ENCODE peak calls at places on chromosomes 6 and 20, in five cellular contexts. One of them, this sample, is unnamed.

GRCh38 chr6:131368077-131368911 is 204.7 kb upstream of the ARG1 start:
- DNase-seq in PC-3: no peak
- DNase-seq in DMS 273 treated with DMSO at 0.1 percent for 48 hours: no peak
- DNase-seq in heart left ventricle: no peak
- DNase-seq in mammary epithelial cell: no peak
- DNase-seq in this sample: no peak

GRCh38 chr6:4342407-4343137 is 207.2 kb upstream of the ECI2 start:
- DNase-seq in PC-3: peak; percentile 18
- DNase-seq in DMS 273 treated with DMSO at 0.1 percent for 48 hours: no peak
- DNase-seq in heart left ventricle: no peak
- DNase-seq in mammary epithelial cell: no peak
- DNase-seq in this sample: no peak

GRCh38 chr6:84093405-84094049 is 60.0 kb downstream of the MRAP2 start:
- DNase-seq in PC-3: no peak
- DNase-seq in DMS 273 treated with DMSO at 0.1 percent for 48 hours: no peak
- DNase-seq in heart left ventricle: no peak
- DNase-seq in mammary epithelial cell: no peak
- DNase-seq in this sample: no peak

GRCh38 chr6:111593516-111593824 is 12.2 kb downstream of the TRAF3IP2 start:
- DNase-seq in PC-3: no peak
- DNase-seq in DMS 273 treated with DMSO at 0.1 percent for 48 hours: no peak
- DNase-seq in heart left ventricle: no peak
- DNase-seq in mammary epithelial cell: no peak
- DNase-seq in this sample: no peak

GRCh38 chr20:57198359-57199072 is 67.9 kb downstream of the BMP7 start:
- DNase-seq in PC-3: no peak
- DNase-seq in DMS 273 treated with DMSO at 0.1 percent for 48 hours: no peak
- DNase-seq in heart left ventricle: no peak
- DNase-seq in mammary epithelial cell: no peak
- DNase-seq in this sample: no peak

GRCh38 chr6:29424575-29424974 is 9.8 kb downstream of the OR12D1 start:
- DNase-seq in PC-3: no peak
- DNase-seq in DMS 273 treated with DMSO at 0.1 percent for 48 hours: no peak
- DNase-seq in heart left ventricle: no peak
- DNase-seq in mammary epithelial cell: no peak
- DNase-seq in this sample: no peak

GRCh38 chr20:25356294-25356933 is 34.2 kb downstream of the ABHD12 start:
- DNase-seq in PC-3: no peak
- DNase-seq in DMS 273 treated with DMSO at 0.1 percent for 48 hours: peak; percentile 81
- DNase-seq in heart left ventricle: no peak
- DNase-seq in mammary epithelial cell: no peak
- DNase-seq in this sample: no peak

GRCh38 chr20:41098703-41099250 is 38.6 kb upstream of the PLCG1 start:
- DNase-seq in PC-3: no peak
- DNase-seq in DMS 273 treated with DMSO at 0.1 percent for 48 hours: no peak
- DNase-seq in heart left ventricle: no peak
- DNase-seq in mammary epithelial cell: no peak
- DNase-seq in this sample: no peak

GRCh38 chr20:23048283-23049200 is 930 bp downstream of the THBD start:
- DNase-seq in PC-3: peak; percentile 55
- DNase-seq in DMS 273 treated with DMSO at 0.1 percent for 48 hours: no peak
- DNase-seq in heart left ventricle: peak; percentile 89
- DNase-seq in mammary epithelial cell: peak; percentile 39
- DNase-seq in this sample: peak; percentile 91

GRCh38 chr6:170207586-170207985 is 83.3 kb downstream of the DLL1 start:
- DNase-seq in PC-3: no peak
- DNase-seq in DMS 273 treated with DMSO at 0.1 percent for 48 hours: no peak
- DNase-seq in heart left ventricle: no peak
- DNase-seq in mammary epithelial cell: no peak
- DNase-seq in this sample: no peak

GRCh38 chr6:27297857-27298730 is 14.0 kb downstream of the POM121L2 start:
- DNase-seq in PC-3: peak; percentile 91
- DNase-seq in DMS 273 treated with DMSO at 0.1 percent for 48 hours: peak; percentile 66
- DNase-seq in heart left ventricle: no peak
- DNase-seq in mammary epithelial cell: peak; percentile 69
- DNase-seq in this sample: no peak

GRCh38 chr20:25289886-25290597 is 42.2 kb downstream of the PYGB start:
- DNase-seq in PC-3: no peak
- DNase-seq in DMS 273 treated with DMSO at 0.1 percent for 48 hours: no peak
- DNase-seq in heart left ventricle: peak; percentile 34
- DNase-seq in mammary epithelial cell: no peak
- DNase-seq in this sample: no peak

GRCh38 chr6:56863366-56863765 is 91.5 kb upstream of the BEND6 start:
- DNase-seq in PC-3: peak; percentile 59
- DNase-seq in DMS 273 treated with DMSO at 0.1 percent for 48 hours: no peak
- DNase-seq in heart left ventricle: no peak
- DNase-seq in mammary epithelial cell: peak; percentile 83
- DNase-seq in this sample: no peak

GRCh38 chr20:15890358-15890982 is 682.8 kb downstream of the KIF16B start:
- DNase-seq in PC-3: no peak
- DNase-seq in DMS 273 treated with DMSO at 0.1 percent for 48 hours: no peak
- DNase-seq in heart left ventricle: no peak
- DNase-seq in mammary epithelial cell: no peak
- DNase-seq in this sample: no peak

GRCh38 chr6:56525976-56526375 is 116.7 kb downstream of the DST start:
- DNase-seq in PC-3: no peak
- DNase-seq in DMS 273 treated with DMSO at 0.1 percent for 48 hours: no peak
- DNase-seq in heart left ventricle: no peak
- DNase-seq in mammary epithelial cell: no peak
- DNase-seq in this sample: no peak

GRCh38 chr6:85714893-85715530 is 72.3 kb upstream of the SYNCRIP start:
- DNase-seq in PC-3: no peak
- DNase-seq in DMS 273 treated with DMSO at 0.1 percent for 48 hours: no peak
- DNase-seq in heart left ventricle: no peak
- DNase-seq in mammary epithelial cell: no peak
- DNase-seq in this sample: no peak

GRCh38 chr20:45157977-45158376 is 16.7 kb upstream of the PI3 start:
- DNase-seq in PC-3: peak; percentile 96
- DNase-seq in DMS 273 treated with DMSO at 0.1 percent for 48 hours: peak; percentile 23
- DNase-seq in heart left ventricle: no peak
- DNase-seq in mammary epithelial cell: peak; percentile 92
- DNase-seq in this sample: no peak

GRCh38 chr6:154606457-154606856 is 96.0 kb upstream of the CNKSR3 start:
- DNase-seq in PC-3: no peak
- DNase-seq in DMS 273 treated with DMSO at 0.1 percent for 48 hours: no peak
- DNase-seq in heart left ventricle: no peak
- DNase-seq in mammary epithelial cell: peak; percentile 96
- DNase-seq in this sample: no peak

GRCh38 chr6:136317023-136317649 is 27.5 kb upstream of the BCLAF1 start:
- DNase-seq in PC-3: peak; percentile 75
- DNase-seq in DMS 273 treated with DMSO at 0.1 percent for 48 hours: no peak
- DNase-seq in heart left ventricle: no peak
- DNase-seq in mammary epithelial cell: peak; percentile 57
- DNase-seq in this sample: peak; percentile 31

GRCh38 chr6:132960720-132961119 is 146.4 kb downstream of the RPS12 start:
- DNase-seq in PC-3: peak; percentile 92
- DNase-seq in DMS 273 treated with DMSO at 0.1 percent for 48 hours: no peak
- DNase-seq in heart left ventricle: no peak
- DNase-seq in mammary epithelial cell: peak; percentile 59
- DNase-seq in this sample: no peak

GRCh38 chr20:61712632-61713031 is 353.0 kb downstream of the TAF4 start:
- DNase-seq in PC-3: no peak
- DNase-seq in DMS 273 treated with DMSO at 0.1 percent for 48 hours: no peak
- DNase-seq in heart left ventricle: no peak
- DNase-seq in mammary epithelial cell: no peak
- DNase-seq in this sample: no peak

GRCh38 chr6:88588938-88589337 is 374.5 kb downstream of the RNGTT start:
- DNase-seq in PC-3: no peak
- DNase-seq in DMS 273 treated with DMSO at 0.1 percent for 48 hours: no peak
- DNase-seq in heart left ventricle: no peak
- DNase-seq in mammary epithelial cell: no peak
- DNase-seq in this sample: no peak

GRCh38 chr20:35598899-35599775 is 16.5 kb upstream of the SPAG4 start:
- DNase-seq in PC-3: no peak
- DNase-seq in DMS 273 treated with DMSO at 0.1 percent for 48 hours: no peak
- DNase-seq in heart left ventricle: no peak
- DNase-seq in mammary epithelial cell: no peak
- DNase-seq in this sample: no peak

GRCh38 chr20:60113024-60113724 is 155.0 kb downstream of the CDH26 start:
- DNase-seq in PC-3: no peak
- DNase-seq in DMS 273 treated with DMSO at 0.1 percent for 48 hours: no peak
- DNase-seq in heart left ventricle: no peak
- DNase-seq in mammary epithelial cell: no peak
- DNase-seq in this sample: no peak

GRCh38 chr6:147201885-147202515 is 2.2 kb upstream of the STXBP5 start:
- DNase-seq in PC-3: no peak
- DNase-seq in DMS 273 treated with DMSO at 0.1 percent for 48 hours: no peak
- DNase-seq in heart left ventricle: no peak
- DNase-seq in mammary epithelial cell: peak; percentile 64
- DNase-seq in this sample: no peak

GRCh38 chr6:3724451-3725144 is 26.9 kb downstream of the PXDC1 start:
- DNase-seq in PC-3: no peak
- DNase-seq in DMS 273 treated with DMSO at 0.1 percent for 48 hours: no peak
- DNase-seq in heart left ventricle: peak; percentile 69
- DNase-seq in mammary epithelial cell: no peak
- DNase-seq in this sample: no peak

GRCh38 chr6:119483936-119484335 is 134.4 kb upstream of the MAN1A1 start:
- DNase-seq in PC-3: peak; percentile 6
- DNase-seq in DMS 273 treated with DMSO at 0.1 percent for 48 hours: no peak
- DNase-seq in heart left ventricle: no peak
- DNase-seq in mammary epithelial cell: no peak
- DNase-seq in this sample: no peak

GRCh38 chr6:117605169-117605826 is 3.0 kb upstream of the GOPC start:
- DNase-seq in PC-3: peak; percentile 69
- DNase-seq in DMS 273 treated with DMSO at 0.1 percent for 48 hours: peak; percentile 61
- DNase-seq in heart left ventricle: no peak
- DNase-seq in mammary epithelial cell: peak; percentile 54
- DNase-seq in this sample: no peak

This sample was measured in lower leg skin.